ENCODE peak calls at places on chromosomes 3 and 15, in four cellular contexts. K is K562, F is GM12891, A is GM12878. G is an unnamed sample.

GRCh38 chr15:78104566-78105500 is 12.5 kb downstream of the SH2D7 start:
- DNase-seq in F (no peak), A (no peak), K (no peak), G (no peak)

GRCh38 chr15:53535886-53536285 is 223.6 kb downstream of the WDR72 start:
- DNase-seq in F (no peak), A (no peak), K (no peak), G (no peak)

GRCh38 chr15:93587046-93587445 is 498.0 kb upstream of the RGMA start:
- DNase-seq in K (no peak), A (no peak), F (no peak), G (no peak)

GRCh38 chr15:98547255-98547654 is 101.1 kb upstream of the IGF1R start:
- DNase-seq in A (no peak), K (no peak), F (no peak), G (peak; percentile 43)

GRCh38 chr3:17088017-17088416 is 203.3 kb downstream of the PLCL2 start:
- DNase-seq in A (no peak), K (no peak), F (no peak), G (no peak)

GRCh38 chr3:74091204-74091603 is 466.5 kb upstream of the PDZRN3 start:
- DNase-seq in F (no peak), A (no peak), K (no peak), G (no peak)

GRCh38 chr3:52234516-52235447 is 4.2 kb downstream of the TWF2 start:
- DNase-seq in F (no peak), A (no peak), K (no peak), G (no peak)

GRCh38 chr15:100787567-100787941 is 92.1 kb upstream of the ALDH1A3 start:
- DNase-seq in F (no peak), A (no peak), K (no peak), G (no peak)

GRCh38 chr15:68896178-68896577 is 34.1 kb upstream of the SPESP1 start:
- DNase-seq in K (no peak), A (no peak), F (no peak), G (no peak)

GRCh38 chr15:66293419-66294156 is at the start of gene DIS3L:
- DNase-seq in F (peak; percentile 68), K (peak; percentile 84), A (peak; percentile 8), G (peak; percentile 69)

GRCh38 chr3:111277226-111277625 is 205.6 kb downstream of the NECTIN3 start:
- DNase-seq in F (no peak), K (no peak), A (no peak), G (no peak)

GRCh38 chr15:92617197-92618037 is 38.2 kb downstream of the FAM174B start:
- DNase-seq in K (peak; percentile 91), A (no peak), F (no peak), G (no peak)

GRCh38 chr3:135905058-135905724 is 60.3 kb upstream of the PPP2R3A start:
- DNase-seq in K (no peak), A (no peak), F (no peak), G (no peak)

GRCh38 chr15:42491540-42492225 is 742 bp upstream of the ZNF106 start:
- DNase-seq in K (peak; percentile 36), A (no peak), F (no peak), G (no peak)

GRCh38 chr3:140081836-140082331 is 146.9 kb downstream of the CLSTN2 start:
- DNase-seq in F (no peak), K (no peak), A (no peak), G (no peak)

GRCh38 chr3:16064660-16065414 is 109.6 kb upstream of the GALNT15 start:
- DNase-seq in A (no peak), K (no peak), F (no peak), G (no peak)

GRCh38 chr3:67790043-67790442 is 135.6 kb upstream of the SUCLG2 start:
- DNase-seq in A (peak; percentile 27), K (peak; percentile 39), F (peak; percentile 10), G (peak; percentile 55)

GRCh38 chr3:155730843-155731242 is 14.0 kb downstream of the PLCH1 start:
- DNase-seq in F (no peak), A (no peak), K (no peak), G (no peak)

GRCh38 chr15:41018534-41018933 is 65.3 kb downstream of the CHAC1 start:
- DNase-seq in A (no peak), F (no peak), K (no peak), G (no peak)

GRCh38 chr15:92541197-92542190 is 114.1 kb downstream of the FAM174B start:
- DNase-seq in F (no peak), A (no peak), K (no peak), G (no peak)

GRCh38 chr3:122533931-122534334 is 19.2 kb upstream of the KPNA1 start:
- DNase-seq in F (peak; percentile 53), A (peak; percentile 79), K (peak; percentile 17), G (peak; percentile 51)

GRCh38 chr15:51904931-51905330 is 66.6 kb downstream of the LEO1 start:
- DNase-seq in K (no peak), F (no peak), A (no peak), G (no peak)

GRCh38 chr3:149288655-149289054 is 44.8 kb downstream of the TM4SF18 start:
- DNase-seq in A (no peak), F (no peak), K (no peak), G (no peak)

GRCh38 chr15:43249699-43250203 is 17.0 kb downstream of the TGM5 start:
- DNase-seq in F (peak; percentile 48), A (peak; percentile 94), K (peak; percentile 35), G (peak; percentile 97)

GRCh38 chr3:131795382-131796085 is 239.3 kb downstream of the CPNE4 start:
- DNase-seq in K (peak; percentile 41), F (no peak), A (no peak), G (peak; percentile 76)

GRCh38 chr15:36926422-36926815 is 173.9 kb downstream of the MEIS2 start:
- DNase-seq in K (no peak), A (no peak), F (no peak), G (no peak)

GRCh38 chr15:64095795-64096485 is at the start of gene SNX1:
- DNase-seq in A (peak; percentile 70), K (peak; percentile 96), F (peak; percentile 74), G (peak; percentile 94)

GRCh38 chr15:58864602-58865419 is 68.7 kb downstream of the SLTM start:
- DNase-seq in K (no peak), F (peak; percentile 27), A (no peak), G (no peak)

GRCh38 chr3:136078421-136079364 is 113.2 kb downstream of the PPP2R3A start:
- DNase-seq in A (no peak), K (peak; percentile 8), F (no peak), G (no peak)

GRCh38 chr15:87730706-87731105 is 525.8 kb downstream of the NTRK3 start:
- DNase-seq in F (no peak), K (no peak), A (no peak), G (no peak)

GRCh38 chr15:79431636-79432344 is at the start of gene MINAR1:
- DNase-seq in F (peak; percentile 29), K (no peak), A (no peak), G (peak; percentile 20)

GRCh38 chr3:197374951-197375560 is 76.6 kb upstream of the DLG1 start:
- DNase-seq in K (no peak), A (no peak), F (no peak), G (peak; percentile 3)

DNA sequence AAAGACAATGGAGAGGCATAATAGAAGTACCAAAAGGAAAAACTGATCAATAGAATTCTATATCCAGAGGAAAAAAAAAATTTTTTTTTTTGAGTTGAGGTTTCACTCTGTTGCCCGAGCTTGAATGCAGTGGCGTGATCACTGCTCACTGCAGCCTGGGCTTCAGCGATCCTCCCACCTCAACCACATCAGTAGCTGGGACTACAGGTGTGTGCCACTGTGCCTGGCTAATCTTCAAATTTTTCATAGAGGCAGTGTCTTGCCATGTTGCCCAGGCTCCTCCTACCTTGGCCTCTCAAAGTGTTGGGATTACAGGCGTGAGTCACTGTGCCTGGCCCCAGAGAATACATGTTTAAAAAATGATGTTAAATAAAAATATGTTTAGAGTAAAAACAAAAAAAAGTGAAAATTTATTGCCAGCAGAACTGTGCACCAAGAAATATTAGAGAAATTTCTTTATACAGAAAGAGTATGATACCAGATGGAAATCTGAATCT is 154.3 kb upstream of the ZBTB20 start:
- DNase-seq in F (no peak), A (no peak), K (no peak), G (no peak)
- TF ChIP-seq SPI1 in F (no peak), A (no peak), K (no peak), G (no peak)

DNA sequence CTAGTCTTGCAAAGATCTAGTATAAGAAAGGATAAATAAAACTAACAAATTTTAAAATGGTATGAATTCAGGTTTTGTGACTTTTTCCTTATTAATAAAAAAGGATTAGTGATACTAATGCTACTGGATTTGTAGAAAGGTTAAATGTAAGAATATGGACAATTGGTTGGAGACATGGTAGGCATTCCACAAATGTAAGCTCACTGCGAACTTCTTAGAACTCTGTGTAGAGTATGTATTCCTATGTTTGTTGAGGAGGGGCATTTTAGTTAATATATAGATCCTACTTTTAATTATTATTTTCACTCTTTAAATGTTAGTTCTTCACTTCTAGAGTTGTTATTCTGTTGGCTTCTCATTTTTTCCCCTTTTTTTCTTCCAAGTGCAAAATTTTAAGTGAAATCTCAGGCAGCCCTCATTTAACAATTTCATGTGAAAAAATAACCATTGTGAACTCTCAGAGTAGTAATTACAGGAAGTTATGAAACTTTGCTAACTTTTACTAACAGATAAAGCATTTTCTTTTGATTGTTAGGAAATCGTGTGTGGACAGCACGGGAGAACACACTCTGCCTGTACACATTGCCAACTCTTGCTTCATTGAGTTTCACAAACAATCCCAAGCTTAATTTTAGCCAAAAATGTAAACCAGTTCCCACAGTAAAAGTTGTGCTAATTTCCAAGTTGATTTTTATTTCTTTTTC is 414.5 kb downstream of the RBMS3 start:
- DNase-seq in A (no peak), F (no peak), K (no peak), G (no peak)
- TF ChIP-seq SPI1 in A (no peak), F (no peak), K (no peak), G (no peak)

GRCh38 chr15:55499158-55499557 is 8.9 kb downstream of the DNAAF4 start:
- DNase-seq in F (no peak), A (no peak), K (no peak), G (no peak)

GRCh38 chr15:55496716-55497115 is 11.3 kb downstream of the DNAAF4 start:
- DNase-seq in K (no peak), F (no peak), A (no peak), G (no peak)

GRCh38 chr15:55494927-55495326 is 13.1 kb downstream of the DNAAF4 start:
- DNase-seq in F (no peak), A (no peak), K (no peak), G (peak; percentile 74)
- TF ChIP-seq SPI1 in F (no peak), A (no peak), K (no peak), G (peak; percentile 68)

GRCh38 chr3:89025185-89025584 is 82.2 kb upstream of the EPHA3 start:
- DNase-seq in F (no peak), A (no peak), K (no peak), G (no peak)
- TF ChIP-seq SPI1 in F (no peak), A (no peak), K (no peak), G (no peak)

GRCh38 chr3:134134698-134135415 is 105.1 kb upstream of the SLCO2A1 start:
- DNase-seq in A (no peak), K (no peak), F (no peak), G (no peak)
- TF ChIP-seq SPI1 in A (no peak), K (no peak), F (no peak), G (no peak)

GRCh38 chr15:48168626-48169025 is 9.5 kb downstream of the MYEF2 start:
- DNase-seq in F (no peak), A (no peak), K (no peak), G (no peak)
- TF ChIP-seq SPI1 in F (no peak), A (no peak), K (no peak), G (no peak)

GRCh38 chr3:177195941-177196472 is 1.3 kb downstream of the TBL1XR1 start:
- DNase-seq in A (no peak), K (no peak), F (no peak), G (peak; percentile 60)
- TF ChIP-seq SPI1 in A (no peak), K (no peak), F (no peak), G (no peak)

G was measured in HL-60.